ENCODE peak calls at places on chromosomes 1 and 21, in eight cellular contexts. L, V, H, N, E, W, S and G are unnamed samples.

GRCh38 chr1:226185153-226186036 is 1.1 kb downstream of the ACBD3 start:
- DNase-seq in S (no peak), L (no peak), N (no peak), E (no peak), V (peak), H (no peak), W (no peak), G (no peak)

GRCh38 chr1:247295746-247296145 is 35.9 kb downstream of the ZNF496 start:
- DNase-seq in V (no peak), S (no peak), N (no peak), E (no peak), H (no peak), W (no peak), L (no peak), G (no peak)

GRCh38 chr1:51518730-51519047 is 377 bp downstream of the EPS15 start:
- DNase-seq in L (no peak), E (peak), N (peak), S (no peak), W (peak), H (no peak), V (peak), G (no peak)

GRCh38 chr21:37294674-37295073 is 27.5 kb upstream of the VPS26C start:
- DNase-seq in V (no peak), E (no peak), S (no peak), N (no peak), H (no peak), W (no peak), L (no peak), G (no peak)

GRCh38 chr1:178960781-178961180 is 64.9 kb upstream of the FAM20B start:
- DNase-seq in S (peak), L (no peak), N (no peak), E (no peak), V (peak), H (no peak), W (no peak), G (no peak)

GRCh38 chr1:93180723-93181613 is at the start of gene CCDC18:
- DNase-seq in E (peak), L (no peak), S (peak), V (peak), W (no peak), H (no peak), N (peak), G (no peak)

GRCh38 chr1:246518456-246519205 is 11.6 kb upstream of the SMYD3 start:
- DNase-seq in S (no peak), N (no peak), E (peak), L (no peak), W (no peak), V (no peak), H (no peak), G (no peak)

GRCh38 chr1:162230096-162230495 is 146.6 kb downstream of the SPATA46 start:
- DNase-seq in E (no peak), L (peak), N (no peak), S (no peak), H (peak), W (no peak), V (peak), G (peak)

DNA sequence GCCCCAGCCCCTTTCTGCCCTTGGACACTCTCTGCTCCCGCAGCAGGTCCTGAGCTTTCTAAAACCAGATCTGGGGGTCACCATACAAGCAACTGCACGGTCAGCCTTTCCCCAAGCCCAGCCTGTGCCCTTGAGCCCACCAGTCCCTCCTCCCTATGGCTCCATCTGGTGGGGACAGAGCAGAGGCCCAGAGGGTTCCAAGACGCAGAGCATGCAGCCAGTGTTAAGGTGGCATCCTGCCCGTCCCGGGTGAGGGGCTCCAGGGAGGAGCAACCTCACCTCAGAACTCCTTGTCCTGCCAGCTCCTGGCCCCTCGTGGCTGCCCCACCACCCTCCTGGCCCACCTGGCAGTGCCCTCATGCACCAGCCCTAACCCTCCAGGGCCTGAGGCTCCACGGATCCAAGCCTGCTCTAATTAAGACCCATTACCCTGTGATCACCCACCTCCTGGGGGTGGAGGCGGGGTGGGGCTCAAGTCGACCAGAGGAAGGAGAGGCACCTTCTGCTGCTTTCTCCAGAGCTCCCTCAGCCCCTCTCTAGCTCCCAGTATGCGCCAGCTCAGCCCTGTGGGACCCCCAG is 8.5 kb downstream of the CHD5 start:
- DNase-seq in S (no peak), H (peak), L (peak), W (no peak), E (no peak), V (peak), N (no peak), G (peak)
- TF ChIP-seq CTCF in S (peak), H (peak), L (peak), W (no peak), E (no peak), V (peak), N (peak), G (peak)

DNA sequence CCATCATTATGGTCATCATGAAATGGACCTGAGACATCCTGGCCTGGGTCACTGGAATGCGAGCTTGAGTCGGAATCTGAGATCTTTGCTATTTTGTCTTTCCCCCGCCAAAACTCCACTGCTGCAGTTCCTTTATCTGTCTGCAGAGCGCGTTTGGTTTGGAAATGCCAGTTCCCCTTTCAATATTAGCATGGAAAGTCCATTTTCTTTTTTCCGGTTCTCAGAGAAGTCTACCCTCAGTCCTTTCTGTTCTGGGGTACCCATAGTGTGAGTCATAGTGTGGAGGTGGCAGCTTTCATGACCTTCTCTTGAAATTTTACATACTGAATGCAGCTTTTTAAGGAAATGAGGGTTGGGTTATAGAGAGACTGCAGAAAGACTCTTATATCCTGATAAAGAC is 14.6 kb downstream of the CACNA1E start:
- DNase-seq in S (no peak), H (no peak), W (no peak), L (no peak), N (no peak), E (no peak), V (no peak), G (no peak)
- TF ChIP-seq CTCF in S (peak), H (no peak), W (no peak), L (peak), N (no peak), E (no peak), V (no peak), G (no peak)

DNA sequence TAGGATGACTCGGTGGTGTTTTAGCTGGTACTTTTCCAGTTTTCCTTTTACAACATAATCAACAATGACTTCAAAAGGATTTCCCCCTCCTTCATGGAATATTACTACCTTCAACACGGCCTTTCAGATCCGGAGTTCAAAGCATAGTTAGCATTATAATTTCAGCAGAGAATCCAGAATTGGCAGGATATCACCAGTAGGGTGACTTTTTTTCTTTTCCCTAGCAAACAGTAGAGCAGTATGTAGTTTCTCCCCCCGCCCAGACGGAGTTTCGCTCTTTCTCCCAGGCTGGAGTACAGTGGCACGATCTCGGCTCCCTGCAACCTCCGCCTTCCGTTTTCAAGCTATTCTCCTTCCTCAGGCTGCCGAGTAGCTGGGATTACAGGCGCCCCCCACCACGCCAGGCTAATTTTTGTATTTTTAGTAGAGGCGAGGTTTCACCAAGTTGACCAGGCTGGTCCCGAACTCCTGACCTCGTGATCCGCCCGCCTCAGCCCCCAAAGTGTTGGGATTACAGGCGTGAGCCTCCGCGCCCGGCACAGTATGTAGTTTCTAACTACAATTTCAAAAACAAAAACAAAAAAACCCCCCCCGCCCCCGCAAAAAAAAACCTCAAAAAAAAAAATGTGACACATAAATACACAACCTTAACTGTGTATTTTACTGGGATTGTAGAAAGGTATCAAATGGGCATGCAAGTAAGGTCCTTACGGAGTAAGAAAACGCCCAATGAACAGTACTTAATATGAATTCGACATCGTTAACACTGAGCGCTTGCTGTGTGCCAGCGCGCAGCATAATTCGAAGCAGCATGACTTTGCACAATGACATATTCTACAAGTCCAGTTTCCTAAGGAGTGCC is 1.5 kb upstream of the COX20 start:
- DNase-seq in H (peak), W (peak), L (peak), S (peak), V (peak), E (no peak), N (peak), G (peak)
- TF ChIP-seq CTCF in H (peak), W (peak), L (peak), S (no peak), V (peak), E (peak), N (no peak), G (peak)

GRCh38 chr1:59720716-59721115 is 94.0 kb upstream of the HOOK1 start:
- DNase-seq in V (no peak), L (no peak), E (no peak), W (no peak), S (no peak), H (no peak), N (no peak), G (no peak)
- TF ChIP-seq CTCF in V (no peak), L (no peak), E (no peak), W (no peak), S (no peak), H (no peak), N (no peak), G (no peak)

GRCh38 chr1:60171793-60172192 is 98.2 kb upstream of the C1orf87 start:
- DNase-seq in L (no peak), S (no peak), V (peak), E (no peak), N (no peak), H (no peak), W (no peak), G (no peak)

GRCh38 chr1:60173729-60174128 is 100.2 kb upstream of the C1orf87 start:
- DNase-seq in V (no peak), N (no peak), H (no peak), E (no peak), S (no peak), L (no peak), W (no peak), G (no peak)

GRCh38 chr1:60169206-60169605 is 95.6 kb upstream of the C1orf87 start:
- DNase-seq in W (no peak), E (no peak), V (peak), N (no peak), H (no peak), S (no peak), L (no peak), G (no peak)

GRCh38 chr1:60170709-60171108 is 97.1 kb upstream of the C1orf87 start:
- DNase-seq in S (no peak), H (no peak), N (no peak), E (no peak), W (no peak), L (no peak), V (no peak), G (no peak)

GRCh38 chr1:60173006-60173405 is 99.4 kb upstream of the C1orf87 start:
- DNase-seq in S (no peak), V (no peak), L (no peak), E (no peak), W (no peak), N (no peak), H (no peak), G (no peak)
- TF ChIP-seq CTCF in S (no peak), V (no peak), L (no peak), E (no peak), W (no peak), N (no peak), H (no peak), G (no peak)

DNA sequence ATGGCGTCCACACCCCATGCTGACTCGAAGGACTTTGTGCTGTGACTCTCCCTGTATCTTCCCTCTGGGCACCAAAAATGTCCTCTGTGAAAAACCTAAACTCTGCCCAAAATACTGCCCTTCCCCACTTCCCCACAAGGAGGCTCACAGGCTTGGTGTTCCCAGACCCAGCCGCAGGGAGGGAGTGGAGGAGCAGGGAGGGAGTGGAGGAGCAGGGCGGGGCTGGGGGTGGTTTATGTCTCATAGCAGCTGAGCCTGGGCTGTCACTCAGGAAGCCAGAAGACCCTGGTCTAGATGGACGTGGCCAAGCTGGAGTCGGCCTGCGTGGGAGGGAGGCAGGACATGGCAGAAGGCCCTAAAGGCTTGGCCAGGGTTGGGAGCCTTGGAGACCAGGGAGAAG is 461.7 kb downstream of the PTPRU start:
- DNase-seq in V (peak), N (no peak), S (no peak), L (peak), W (no peak), E (no peak), H (peak), G (peak)
- TF ChIP-seq CTCF in V (peak), N (no peak), S (no peak), L (peak), W (no peak), E (no peak), H (peak), G (peak)

GRCh38 chr1:23745515-23745914 is 2.2 kb downstream of the ELOA start:
- DNase-seq in W (no peak), L (no peak), S (peak), H (peak), E (no peak), N (peak), V (peak), G (no peak)
- TF ChIP-seq CTCF in W (peak), L (peak), S (peak), H (peak), E (peak), N (peak), V (peak), G (peak)